ENCODE peak calls at places on chromosome 6, in seven cellular contexts. One of them, this sample, is unnamed.

GRCh38 chr6:157269261-157269794 is 54.0 kb downstream of the TMEM242 start:
- DNase-seq in aorta: peak; percentile 85
- DNase-seq in GM23248: peak; percentile 85
- DNase-seq in A549: no peak
- DNase-seq in endodermal cell: peak; percentile 33
- DNase-seq in esophagus squamous epithelium: no peak
- DNase-seq in psoas muscle: peak; percentile 78
- DNase-seq in this sample: no peak

GRCh38 chr6:136037885-136038460 is 186.5 kb downstream of the PDE7B start:
- DNase-seq in A549: no peak
- DNase-seq in esophagus squamous epithelium: no peak
- DNase-seq in endodermal cell: peak; percentile 61
- DNase-seq in aorta: no peak
- DNase-seq in psoas muscle: peak; percentile 55
- DNase-seq in GM23248: peak; percentile 78
- DNase-seq in this sample: no peak

GRCh38 chr6:16669227-16669626 is 92.0 kb downstream of the ATXN1 start:
- DNase-seq in endodermal cell: no peak
- DNase-seq in GM23248: peak; percentile 84
- DNase-seq in A549: no peak
- DNase-seq in esophagus squamous epithelium: no peak
- DNase-seq in aorta: no peak
- DNase-seq in psoas muscle: no peak
- DNase-seq in this sample: no peak

GRCh38 chr6:155646443-155646842 is 190.8 kb upstream of the NOX3 start:
- DNase-seq in GM23248: no peak
- DNase-seq in esophagus squamous epithelium: no peak
- DNase-seq in A549: no peak
- DNase-seq in aorta: no peak
- DNase-seq in endodermal cell: no peak
- DNase-seq in psoas muscle: no peak
- DNase-seq in this sample: no peak

GRCh38 chr6:85464260-85464644 is 14.4 kb downstream of the NT5E start:
- DNase-seq in esophagus squamous epithelium: no peak
- DNase-seq in aorta: peak; percentile 79
- DNase-seq in GM23248: peak; percentile 99
- DNase-seq in endodermal cell: peak; percentile 29
- DNase-seq in psoas muscle: no peak
- DNase-seq in A549: peak; percentile 17
- DNase-seq in this sample: peak; percentile 89

GRCh38 chr6:31559958-31560696 is 12.0 kb upstream of the LTA start:
- DNase-seq in A549: no peak
- DNase-seq in esophagus squamous epithelium: no peak
- DNase-seq in psoas muscle: peak; percentile 75
- DNase-seq in endodermal cell: no peak
- DNase-seq in aorta: peak; percentile 79
- DNase-seq in GM23248: peak; percentile 75
- DNase-seq in this sample: peak; percentile 78

GRCh38 chr6:142570221-142570671 is 268.4 kb downstream of the ADGRG6 start:
- DNase-seq in A549: no peak
- DNase-seq in endodermal cell: no peak
- DNase-seq in aorta: no peak
- DNase-seq in esophagus squamous epithelium: no peak
- DNase-seq in psoas muscle: no peak
- DNase-seq in GM23248: peak; percentile 60
- DNase-seq in this sample: no peak

GRCh38 chr6:137487947-137488735 is 6.1 kb downstream of the OLIG3 start:
- DNase-seq in GM23248: no peak
- DNase-seq in esophagus squamous epithelium: no peak
- DNase-seq in endodermal cell: peak; percentile 79
- DNase-seq in A549: no peak
- DNase-seq in psoas muscle: no peak
- DNase-seq in aorta: no peak
- DNase-seq in this sample: no peak

GRCh38 chr6:161748535-161749386 is 474.9 kb upstream of the AGPAT4 start:
- DNase-seq in aorta: no peak
- DNase-seq in GM23248: peak; percentile 25
- DNase-seq in endodermal cell: peak; percentile 97
- DNase-seq in psoas muscle: peak; percentile 55
- DNase-seq in A549: peak; percentile 15
- DNase-seq in esophagus squamous epithelium: no peak
- DNase-seq in this sample: no peak

GRCh38 chr6:89047473-89047872 is 33.1 kb upstream of the PNRC1 start:
- DNase-seq in GM23248: no peak
- DNase-seq in esophagus squamous epithelium: no peak
- DNase-seq in A549: no peak
- DNase-seq in psoas muscle: no peak
- DNase-seq in aorta: no peak
- DNase-seq in endodermal cell: no peak
- DNase-seq in this sample: no peak

GRCh38 chr6:150128425-150128824 is 14.4 kb upstream of the PPP1R14C start:
- DNase-seq in endodermal cell: no peak
- DNase-seq in A549: no peak
- DNase-seq in psoas muscle: no peak
- DNase-seq in aorta: no peak
- DNase-seq in GM23248: no peak
- DNase-seq in esophagus squamous epithelium: no peak
- DNase-seq in this sample: no peak

GRCh38 chr6:156777866-156778614 is 862 bp downstream of the ARID1B start:
- DNase-seq in A549: peak; percentile 21
- DNase-seq in aorta: peak; percentile 73
- DNase-seq in psoas muscle: peak; percentile 79
- DNase-seq in endodermal cell: peak; percentile 78
- DNase-seq in GM23248: peak; percentile 82
- DNase-seq in esophagus squamous epithelium: peak; percentile 23
- DNase-seq in this sample: no peak

GRCh38 chr6:55678330-55679224 is 99.6 kb upstream of the HMGCLL1 start:
- DNase-seq in A549: no peak
- DNase-seq in GM23248: no peak
- DNase-seq in psoas muscle: no peak
- DNase-seq in endodermal cell: no peak
- DNase-seq in esophagus squamous epithelium: no peak
- DNase-seq in aorta: peak; percentile 21
- DNase-seq in this sample: no peak

GRCh38 chr6:21808045-21808470 is 214.5 kb downstream of the SOX4 start:
- DNase-seq in endodermal cell: peak; percentile 71
- DNase-seq in aorta: no peak
- DNase-seq in GM23248: peak; percentile 87
- DNase-seq in esophagus squamous epithelium: no peak
- DNase-seq in A549: no peak
- DNase-seq in psoas muscle: no peak
- DNase-seq in this sample: no peak

GRCh38 chr6:107800564-107801164 is 23.4 kb downstream of the SCML4 start:
- DNase-seq in endodermal cell: peak; percentile 24
- DNase-seq in esophagus squamous epithelium: no peak
- DNase-seq in psoas muscle: no peak
- DNase-seq in A549: no peak
- DNase-seq in GM23248: peak; percentile 12
- DNase-seq in aorta: no peak
- DNase-seq in this sample: no peak

GRCh38 chr6:17283074-17283473 is 1.9 kb downstream of the RBM24 start:
- DNase-seq in esophagus squamous epithelium: no peak
- DNase-seq in A549: no peak
- DNase-seq in psoas muscle: no peak
- DNase-seq in aorta: no peak
- DNase-seq in GM23248: no peak
- DNase-seq in endodermal cell: no peak
- DNase-seq in this sample: no peak

GRCh38 chr6:37548067-37548674 is 48.5 kb upstream of the CCDC167 start:
- DNase-seq in A549: no peak
- DNase-seq in esophagus squamous epithelium: no peak
- DNase-seq in GM23248: peak; percentile 56
- DNase-seq in psoas muscle: no peak
- DNase-seq in endodermal cell: no peak
- DNase-seq in aorta: no peak
- DNase-seq in this sample: no peak

GRCh38 chr6:48535569-48535968 is 424.6 kb upstream of the PTCHD4 start:
- DNase-seq in aorta: no peak
- DNase-seq in endodermal cell: no peak
- DNase-seq in esophagus squamous epithelium: no peak
- DNase-seq in A549: no peak
- DNase-seq in GM23248: no peak
- DNase-seq in psoas muscle: no peak
- DNase-seq in this sample: no peak

GRCh38 chr6:33990061-33990541 is 155.8 kb downstream of the GRM4 start:
- DNase-seq in GM23248: no peak
- DNase-seq in psoas muscle: no peak
- DNase-seq in esophagus squamous epithelium: no peak
- DNase-seq in aorta: no peak
- DNase-seq in A549: no peak
- DNase-seq in endodermal cell: peak; percentile 58
- DNase-seq in this sample: no peak

GRCh38 chr6:128601060-128601459 is 80.7 kb upstream of the PTPRK start:
- DNase-seq in psoas muscle: no peak
- DNase-seq in esophagus squamous epithelium: no peak
- DNase-seq in GM23248: peak; percentile 4
- DNase-seq in aorta: no peak
- DNase-seq in endodermal cell: no peak
- DNase-seq in A549: no peak
- DNase-seq in this sample: no peak

DNA sequence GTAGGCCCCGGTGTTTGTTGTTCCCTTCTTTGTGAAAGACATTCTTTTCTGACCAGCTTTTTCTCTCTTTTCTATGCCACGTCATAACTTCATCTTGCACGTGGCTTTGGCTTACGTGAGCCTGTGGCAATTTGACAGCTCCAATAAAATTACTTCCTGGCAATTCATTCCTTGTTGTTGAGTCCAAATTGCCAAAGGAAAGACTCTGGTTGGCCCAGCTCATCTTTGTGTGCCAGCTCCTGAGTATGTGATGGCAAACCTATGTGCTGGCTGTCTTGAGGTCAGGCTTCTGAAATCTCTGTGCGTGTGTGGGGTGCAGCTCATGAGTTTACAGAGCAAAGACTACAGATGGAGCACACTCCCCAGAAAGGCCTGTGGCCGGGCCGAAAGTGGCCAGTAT is 272.5 kb upstream of the SGK1 start:
- DNase-seq in esophagus squamous epithelium: no peak
- DNase-seq in endodermal cell: no peak
- DNase-seq in GM23248: peak; percentile 89
- DNase-seq in aorta: no peak
- DNase-seq in psoas muscle: no peak
- DNase-seq in A549: no peak
- DNase-seq in this sample: no peak
- H3K27ac ChIP-seq in esophagus squamous epithelium: no peak overlapping the region
- H3K27ac ChIP-seq in endodermal cell: no peak overlapping the region
- H3K27ac ChIP-seq in GM23248: peak overlapping the region; percentile 99
- H3K27ac ChIP-seq in aorta: no peak overlapping the region
- H3K27ac ChIP-seq in psoas muscle: no peak overlapping the region
- H3K27ac ChIP-seq in A549: peak overlapping the region; percentile 94
- H3K27ac ChIP-seq in this sample: peak overlapping the region; percentile 88

GRCh38 chr6:152698692-152699091 is 995 bp downstream of the MYCT1 start:
- DNase-seq in A549: no peak
- DNase-seq in esophagus squamous epithelium: no peak
- DNase-seq in GM23248: no peak
- DNase-seq in aorta: no peak
- DNase-seq in endodermal cell: no peak
- DNase-seq in psoas muscle: no peak
- DNase-seq in this sample: no peak
- H3K4me3 ChIP-seq in A549: no peak overlapping the region
- H3K4me3 ChIP-seq in esophagus squamous epithelium: peak overlapping the region; percentile 14
- H3K4me3 ChIP-seq in GM23248: no peak overlapping the region
- H3K4me3 ChIP-seq in aorta: no peak overlapping the region
- H3K4me3 ChIP-seq in endodermal cell: no peak overlapping the region
- H3K4me3 ChIP-seq in psoas muscle: peak overlapping the region; percentile 44
- H3K4me3 ChIP-seq in this sample: no peak overlapping the region

DNA sequence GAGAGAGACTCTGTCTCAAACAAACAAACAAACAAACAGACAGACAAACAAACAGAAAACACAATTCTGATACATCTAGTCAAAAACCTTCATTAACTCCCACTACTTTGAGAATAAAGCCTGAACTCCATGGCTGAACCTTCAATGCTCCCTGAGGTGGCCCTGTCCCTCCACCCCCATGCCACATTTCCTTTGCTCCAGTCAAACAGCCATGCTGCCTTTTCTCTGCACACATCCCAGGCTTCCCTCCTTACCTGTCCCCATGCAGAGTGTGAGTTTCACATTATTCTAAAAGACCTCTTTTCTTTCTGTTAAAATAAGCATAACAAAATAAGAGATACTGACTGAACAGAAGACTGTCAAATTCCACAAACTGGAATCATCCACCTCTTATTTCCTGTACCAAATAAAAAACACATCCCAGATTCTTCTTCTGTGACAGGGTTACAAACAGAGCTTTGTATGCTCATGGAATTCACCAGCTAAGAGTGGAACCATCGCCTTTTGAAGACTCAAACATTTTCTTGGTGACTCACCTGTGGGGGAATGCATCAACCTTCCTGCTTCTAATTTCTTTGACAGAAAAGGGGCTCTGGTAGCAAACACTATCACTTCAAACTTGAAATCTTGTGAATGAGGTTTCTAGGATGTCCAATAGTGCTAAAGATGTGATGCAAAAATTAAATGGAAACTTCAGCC is 71.0 kb upstream of the SLC22A16 start:
- DNase-seq in A549: no peak
- DNase-seq in endodermal cell: no peak
- DNase-seq in esophagus squamous epithelium: no peak
- DNase-seq in psoas muscle: no peak
- DNase-seq in aorta: no peak
- DNase-seq in GM23248: peak; percentile 78
- DNase-seq in this sample: no peak
- H3K27ac ChIP-seq in A549: no peak overlapping the region
- H3K27ac ChIP-seq in endodermal cell: no peak overlapping the region
- H3K27ac ChIP-seq in esophagus squamous epithelium: no peak overlapping the region
- H3K27ac ChIP-seq in psoas muscle: no peak overlapping the region
- H3K27ac ChIP-seq in aorta: no peak overlapping the region
- H3K27ac ChIP-seq in GM23248: peak overlapping the region; percentile 54
- H3K27ac ChIP-seq in this sample: peak overlapping the region; percentile 94

GRCh38 chr6:18388942-18389341 is 1.8 kb downstream of the RNF144B start:
- DNase-seq in GM23248: peak; percentile 89
- DNase-seq in psoas muscle: no peak
- DNase-seq in aorta: no peak
- DNase-seq in A549: no peak
- DNase-seq in endodermal cell: no peak
- DNase-seq in esophagus squamous epithelium: no peak
- DNase-seq in this sample: no peak
- H3K4me3 ChIP-seq in GM23248: peak overlapping the region; percentile 85
- H3K4me3 ChIP-seq in psoas muscle: peak overlapping the region; percentile 72
- H3K4me3 ChIP-seq in aorta: peak overlapping the region; percentile 96
- H3K4me3 ChIP-seq in A549: no peak overlapping the region
- H3K4me3 ChIP-seq in endodermal cell: no peak overlapping the region
- H3K4me3 ChIP-seq in esophagus squamous epithelium: peak overlapping the region; percentile 69
- H3K4me3 ChIP-seq in this sample: peak overlapping the region; percentile 44

This sample was measured in RWPE2.